ENCODE peak calls at places on chromosomes 16 and 17, in seven cellular contexts. U, M, S, H, R, N and V are unnamed samples.

GRCh38 chr17:14119546-14119945 is 50.2 kb downstream of the COX10 start:
- DNase-seq in S (no peak), U (no peak), N (no peak), M (no peak), R (no peak), H (no peak), V (no peak)

GRCh38 chr16:5851583-5851982 is 754.0 kb upstream of the EEF2KMT start:
- DNase-seq in H (peak), R (no peak), S (no peak), M (no peak), N (no peak), U (no peak), V (no peak)

GRCh38 chr16:78133919-78134318 is 34.5 kb downstream of the WWOX start:
- DNase-seq in R (no peak), S (peak), U (no peak), M (no peak), H (no peak), N (no peak), V (no peak)

GRCh38 chr17:81956607-81957589 is 4.1 kb downstream of the NOTUM start:
- DNase-seq in M (no peak), H (no peak), R (no peak), N (no peak), U (no peak), S (no peak), V (no peak)

GRCh38 chr17:67441052-67441738 is 64.1 kb downstream of the PITPNC1 start:
- DNase-seq in H (no peak), R (no peak), N (no peak), S (no peak), M (no peak), U (no peak), V (no peak)

GRCh38 chr17:56754523-56755208 is 79.1 kb downstream of the C17orf67 start:
- DNase-seq in U (no peak), S (no peak), M (no peak), R (no peak), H (no peak), N (no peak), V (peak)

GRCh38 chr16:67649494-67649931 is 4.6 kb downstream of the CARMIL2 start:
- DNase-seq in N (no peak), S (no peak), H (no peak), U (no peak), M (no peak), R (no peak), V (no peak)

GRCh38 chr17:40516581-40517285 is 15.3 kb upstream of the TNS4 start:
- DNase-seq in R (no peak), M (no peak), U (no peak), N (no peak), H (peak), S (no peak), V (peak)

GRCh38 chr16:57432989-57433388 is 14.2 kb downstream of the CIAPIN1 start:
- DNase-seq in N (no peak), S (no peak), M (no peak), U (no peak), R (no peak), H (no peak), V (no peak)

GRCh38 chr17:21291357-21291756 is 6.8 kb downstream of the MAP2K3 start:
- DNase-seq in U (no peak), R (no peak), N (no peak), H (no peak), M (no peak), S (no peak), V (no peak)

GRCh38 chr17:38761612-38762011 is 9.1 kb downstream of the PSMB3 start:
- DNase-seq in S (no peak), U (no peak), R (no peak), H (peak), N (no peak), M (no peak), V (peak)

GRCh38 chr16:79698341-79698753 is 97.8 kb upstream of the MAF start:
- DNase-seq in U (no peak), M (no peak), H (no peak), N (no peak), S (no peak), R (no peak), V (no peak)

GRCh38 chr16:16071631-16072244 is 122.3 kb downstream of the ABCC1 start:
- DNase-seq in R (no peak), S (no peak), M (no peak), U (no peak), N (no peak), H (no peak), V (peak)

GRCh38 chr17:59451706-59452105 is 113.7 kb upstream of the DHX40 start:
- DNase-seq in H (no peak), N (no peak), R (no peak), U (no peak), M (no peak), S (no peak), V (no peak)

GRCh38 chr17:1999557-2000251 is 25.4 kb downstream of the RTN4RL1 start:
- DNase-seq in U (no peak), N (peak), H (peak), M (no peak), S (peak), R (no peak), V (no peak)

GRCh38 chr17:17667947-17668346 is 13.3 kb upstream of the RAI1 start:
- DNase-seq in N (no peak), S (no peak), H (no peak), M (no peak), U (no peak), R (no peak), V (no peak)

GRCh38 chr16:67150058-67150832 is 553 bp downstream of the B3GNT9 start:
- DNase-seq in N (no peak), S (no peak), H (peak), M (no peak), U (no peak), R (no peak), V (peak)

GRCh38 chr16:50037791-50038190 is 12.8 kb downstream of the CNEP1R1 start:
- DNase-seq in N (no peak), S (no peak), U (no peak), R (no peak), M (no peak), H (no peak), V (peak)

GRCh38 chr17:77256710-77257109 is 115.9 kb downstream of the SEC14L1 start:
- DNase-seq in N (no peak), R (no peak), S (no peak), H (no peak), M (no peak), U (no peak), V (no peak)